ENCODE peak calls at places on chromosome 2, in five cellular contexts. C is dorsolateral prefrontal cortex; Y is fibroblast of lung; U is CD8-positive, alpha-beta T cell; J is GM12878. M is an unnamed sample.

GRCh38 chr2:232309592-232309991 is 69.0 kb upstream of the ALPP start:
- DNase-seq in C (no peak), J (no peak), U (no peak), Y (no peak), M (no peak)

GRCh38 chr2:33498291-33498956 is 22.0 kb downstream of the RASGRP3 start:
- DNase-seq in C (no peak), Y (peak; percentile 60), J (no peak), U (no peak), M (no peak)

GRCh38 chr2:186868344-186868743 is 19.4 kb upstream of the ZSWIM2 start:
- DNase-seq in U (no peak), Y (peak; percentile 22), J (no peak), C (no peak), M (no peak)

GRCh38 chr2:241052677-241053360 is 49.3 kb downstream of the MTERF4 start:
- DNase-seq in J (no peak), C (no peak), Y (no peak), U (no peak), M (no peak)

GRCh38 chr2:109084341-109084740 is 44.7 kb upstream of the SH3RF3 start:
- DNase-seq in J (no peak), U (peak; percentile 39), C (no peak), Y (no peak), M (no peak)

GRCh38 chr2:101427240-101427639 is 39.9 kb upstream of the CREG2 start:
- DNase-seq in J (no peak), C (no peak), U (no peak), Y (no peak), M (no peak)

GRCh38 chr2:73254343-73255006 is 20.4 kb downstream of the CCT7 start:
- DNase-seq in Y (no peak), C (no peak), J (no peak), U (no peak), M (no peak)

GRCh38 chr2:203936535-203936934 is at the start of gene ICOS:
- DNase-seq in C (no peak), J (no peak), Y (no peak), U (no peak), M (no peak)

GRCh38 chr2:11370377-11371098 is 26.1 kb upstream of the ROCK2 start:
- DNase-seq in C (no peak), U (no peak), Y (no peak), J (no peak), M (no peak)

GRCh38 chr2:139031722-139032121 is 251.5 kb upstream of the NXPH2 start:
- DNase-seq in J (peak; percentile 1), U (no peak), Y (peak; percentile 13), C (no peak), M (no peak)
- TF ChIP-seq CTCF in J (peak; percentile 13), U (no peak), Y (no peak), C (no peak), M (no peak)

DNA sequence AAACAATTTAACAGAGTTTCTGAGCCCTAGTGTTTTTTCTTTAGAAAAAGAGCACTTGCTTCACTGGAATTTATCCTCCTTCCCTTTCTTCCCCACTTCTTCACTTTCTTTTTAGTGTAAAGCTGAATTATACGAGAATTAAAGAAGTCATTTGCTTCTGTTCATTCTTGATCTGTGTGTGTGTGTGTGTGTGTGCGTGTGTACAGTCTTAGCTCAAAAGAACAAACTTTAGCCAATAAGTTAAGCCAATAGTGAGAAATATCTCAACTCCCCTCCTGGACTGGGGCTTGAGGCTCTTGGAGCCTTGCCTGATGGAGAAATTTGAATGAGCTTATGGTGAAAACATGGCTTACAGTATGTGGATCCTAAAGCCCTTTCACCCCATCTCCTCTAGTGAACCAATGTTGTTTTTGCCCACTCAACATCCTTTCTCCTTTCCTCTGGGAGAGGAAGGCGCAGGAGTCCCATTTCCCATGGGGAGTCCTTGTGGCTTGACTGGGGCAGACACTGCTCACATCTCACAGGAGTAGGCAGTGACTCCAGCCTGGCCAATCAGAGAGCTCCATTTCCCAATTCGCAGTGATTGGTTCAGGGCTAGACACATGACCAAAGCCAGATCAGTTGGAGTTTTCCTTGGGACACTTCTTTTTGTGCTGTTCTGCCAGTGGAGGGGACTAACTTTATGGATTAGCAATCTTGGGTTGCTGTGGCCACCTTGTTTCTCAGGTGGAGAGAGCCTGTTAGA is 16.3 kb upstream of the MYO3B start:
- DNase-seq in Y (no peak), J (no peak), U (no peak), C (no peak), M (no peak)
- H3K4me3 ChIP-seq in Y (no peak overlapping the region), J (no peak overlapping the region), U (no peak overlapping the region), C (no peak overlapping the region), M (no peak overlapping the region)

GRCh38 chr2:19214682-19215391 is 143.6 kb downstream of the OSR1 start:
- DNase-seq in Y (no peak), J (no peak), U (no peak), C (no peak), M (no peak)

GRCh38 chr2:19216271-19216670 is 142.2 kb downstream of the OSR1 start:
- DNase-seq in Y (no peak), C (no peak), J (no peak), U (no peak), M (no peak)

GRCh38 chr2:19216676-19217075 is 141.7 kb downstream of the OSR1 start:
- DNase-seq in Y (no peak), J (no peak), C (no peak), U (no peak), M (no peak)

GRCh38 chr2:19217203-19217602 is 141.2 kb downstream of the OSR1 start:
- DNase-seq in U (no peak), Y (no peak), J (no peak), C (no peak), M (peak; percentile 29)

GRCh38 chr2:19219060-19219459 is 139.4 kb downstream of the OSR1 start:
- DNase-seq in J (no peak), Y (peak; percentile 34), U (no peak), C (no peak), M (no peak)
- TF ChIP-seq CTCF in J (no peak), Y (no peak), U (no peak), C (no peak), M (no peak)

GRCh38 chr2:100060875-100061274 is 81.5 kb downstream of the AFF3 start:
- DNase-seq in J (no peak), Y (no peak), C (no peak), U (no peak), M (no peak)

GRCh38 chr2:100058014-100058310 is 84.4 kb downstream of the AFF3 start:
- DNase-seq in U (no peak), Y (peak; percentile 75), J (no peak), C (no peak), M (peak; percentile 31)

GRCh38 chr2:100056478-100056877 is 85.9 kb downstream of the AFF3 start:
- DNase-seq in C (no peak), Y (peak; percentile 3), U (no peak), J (no peak), M (peak; percentile 29)

GRCh38 chr2:100062315-100062714 is 80.1 kb downstream of the AFF3 start:
- DNase-seq in Y (no peak), U (no peak), J (no peak), C (no peak), M (no peak)

DNA sequence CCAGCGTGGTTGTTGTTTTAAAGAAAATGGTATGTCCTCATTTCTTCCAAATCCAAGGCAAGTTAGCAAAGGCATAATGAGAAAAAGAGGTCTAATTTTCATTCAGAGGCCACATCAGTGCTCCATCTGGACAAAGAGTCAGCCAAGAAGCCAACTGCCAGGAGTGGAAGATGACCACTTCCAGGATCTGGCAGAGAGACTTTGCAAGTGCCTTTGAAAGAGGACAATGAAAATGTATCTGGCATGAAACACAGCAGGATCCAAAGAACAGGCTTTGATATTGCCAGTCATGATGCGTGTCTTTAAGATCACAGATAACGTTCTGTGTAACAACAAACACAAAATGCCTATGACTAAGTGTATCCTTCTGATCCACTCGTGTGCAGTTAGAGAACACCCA is 82.8 kb downstream of the AFF3 start:
- DNase-seq in U (no peak), Y (no peak), J (no peak), C (no peak), M (no peak)
- H3K4me3 ChIP-seq in U (no peak overlapping the region), Y (no peak overlapping the region), J (no peak overlapping the region), C (no peak overlapping the region), M (no peak overlapping the region)